ENCODE peak calls at places on chromosome 17, in four cellular contexts. U is WTC11; A is stimulated activated CD4-positive, alpha-beta T cell treated with anti-CD3 and anti-CD28 coated beads, Interleukin-1b, Interleukin-23, amount 100 ng/mL, for 1 hour; S is NCI-H774. M is an unnamed sample.

GRCh38 chr17:732788-733720 is 658 bp downstream of the TLCD3A start:
- DNase-seq in A (no peak), U (peak), S (no peak), M (no peak)

GRCh38 chr17:78645421-78646295 is 68.5 kb upstream of the DNAH17 start:
- DNase-seq in S (no peak), U (no peak), A (no peak), M (peak)

GRCh38 chr17:19003966-19004600 is 481 bp downstream of the FAM83G start:
- DNase-seq in A (peak), U (peak), S (no peak), M (no peak)

GRCh38 chr17:80519091-80519781 is 25.4 kb upstream of the RPTOR start:
- DNase-seq in S (no peak), U (no peak), A (no peak), M (no peak)

GRCh38 chr17:48037036-48037881 is at the start of gene COPZ2:
- DNase-seq in U (peak), S (no peak), A (no peak), M (no peak)

GRCh38 chr17:2697611-2698162 is 13.9 kb downstream of the CLUH start:
- DNase-seq in U (peak), S (no peak), A (no peak), M (no peak)

GRCh38 chr17:41535764-41536481 is 7.8 kb upstream of the KRT19 start:
- DNase-seq in S (no peak), U (no peak), A (no peak), M (no peak)

GRCh38 chr17:17942846-17943245 is 29.4 kb downstream of the TOM1L2 start:
- DNase-seq in A (no peak), U (no peak), S (no peak), M (no peak)

GRCh38 chr17:1873418-1873817 is 43.6 kb downstream of the RPA1 start:
- DNase-seq in A (no peak), S (no peak), U (no peak), M (no peak)

GRCh38 chr17:45753645-45754225 is 30.4 kb upstream of the CRHR1 start:
- DNase-seq in S (no peak), U (no peak), A (no peak), M (no peak)

GRCh38 chr17:1929896-1930750 is 95.0 kb downstream of the RTN4RL1 start:
- DNase-seq in U (no peak), A (no peak), S (no peak), M (no peak)

GRCh38 chr17:72416905-72417304 is 296.1 kb downstream of the SOX9 start:
- DNase-seq in U (no peak), S (no peak), A (no peak), M (no peak)

GRCh38 chr17:28597606-28598383 is 1.0 kb downstream of the SPAG5 start:
- DNase-seq in A (no peak), U (no peak), S (no peak), M (no peak)

GRCh38 chr17:81400154-81400938 is 5.1 kb downstream of the BAHCC1 start:
- DNase-seq in S (no peak), U (peak), A (no peak), M (no peak)

GRCh38 chr17:77212081-77212832 is 71.5 kb downstream of the SEC14L1 start:
- DNase-seq in S (no peak), U (no peak), A (no peak), M (no peak)

GRCh38 chr17:82722341-82723013 is 6.0 kb downstream of the FN3KRP start:
- DNase-seq in S (no peak), A (no peak), U (no peak), M (no peak)

GRCh38 chr17:40727447-40728231 is 24.1 kb upstream of the KRT24 start:
- DNase-seq in A (no peak), U (no peak), S (no peak), M (no peak)

GRCh38 chr17:14156689-14157088 is 80.0 kb downstream of the CDRT15 start:
- DNase-seq in U (no peak), S (no peak), A (no peak), M (no peak)

GRCh38 chr17:49359990-49360795 is 1.9 kb downstream of the ZNF652 start:
- DNase-seq in S (no peak), A (no peak), U (no peak), M (no peak)

GRCh38 chr17:65389956-65390355 is 171.5 kb downstream of the AXIN2 start:
- DNase-seq in A (no peak), S (no peak), U (no peak), M (no peak)

GRCh38 chr17:74513987-74514631 is 17.2 kb downstream of the CD300LB start:
- DNase-seq in S (no peak), A (no peak), U (no peak), M (peak)

GRCh38 chr17:76501018-76501826 is at the start of gene RHBDF2:
- DNase-seq in S (peak), A (peak), U (peak), M (peak)

GRCh38 chr17:66715745-66716156 is 119.2 kb upstream of the CACNG5 start:
- DNase-seq in A (no peak), U (no peak), S (peak), M (peak)

GRCh38 chr17:71460943-71461342 is 659.9 kb upstream of the SOX9 start:
- DNase-seq in A (no peak), S (no peak), U (peak), M (no peak)

GRCh38 chr17:42521666-42522262 is 14.3 kb upstream of the NAGLU start:
- DNase-seq in U (no peak), A (no peak), S (no peak), M (no peak)

GRCh38 chr17:43701318-43701743 is 39.6 kb upstream of the MEOX1 start:
- DNase-seq in S (no peak), U (no peak), A (no peak), M (no peak)

GRCh38 chr17:41396340-41396739 is 1.1 kb downstream of the KRT31 start:
- DNase-seq in U (no peak), A (no peak), S (no peak), M (no peak)

GRCh38 chr17:21297597-21297996 is 13.1 kb downstream of the MAP2K3 start:
- DNase-seq in S (no peak), U (peak), A (no peak), M (no peak)

M was measured in DMS153.